ENCODE peak calls at places on chromosomes 3 and 15, in four cellular contexts. One of them, this sample, is unnamed. For H3K79me2, the result is how much of the 10 kb centered on the place peaks cover.

GRCh38 chr3:132347095-132347494 is 29.9 kb downstream of the ACP3 start:
- DNase-seq in H1: no peak
- DNase-seq in trophoblast cell: peak
- DNase-seq in mesendoderm: no peak
- DNase-seq in this sample: no peak

GRCh38 chr3:136135039-136135802 is 60.9 kb downstream of the MSL2 start:
- DNase-seq in H1: no peak
- DNase-seq in trophoblast cell: no peak
- DNase-seq in mesendoderm: peak
- DNase-seq in this sample: no peak

GRCh38 chr15:89054873-89055272 is 33.4 kb upstream of the ABHD2 start:
- DNase-seq in H1: no peak
- DNase-seq in trophoblast cell: no peak
- DNase-seq in mesendoderm: no peak
- DNase-seq in this sample: no peak

GRCh38 chr15:85579011-85579701 is 198.8 kb downstream of the AKAP13 start:
- DNase-seq in H1: no peak
- DNase-seq in trophoblast cell: peak
- DNase-seq in mesendoderm: no peak
- DNase-seq in this sample: no peak

GRCh38 chr3:170259853-170260386 is 37.7 kb downstream of the PRKCI start:
- DNase-seq in H1: no peak
- DNase-seq in trophoblast cell: no peak
- DNase-seq in mesendoderm: no peak
- DNase-seq in this sample: no peak

GRCh38 chr3:126696701-126697267 is 7.3 kb upstream of the CHCHD6 start:
- DNase-seq in H1: peak
- DNase-seq in trophoblast cell: no peak
- DNase-seq in mesendoderm: no peak
- DNase-seq in this sample: no peak

GRCh38 chr15:88979674-88980073 is 66.5 kb upstream of the MFGE8 start:
- DNase-seq in H1: no peak
- DNase-seq in trophoblast cell: no peak
- DNase-seq in mesendoderm: no peak
- DNase-seq in this sample: no peak

GRCh38 chr3:191376742-191377141 is 46.4 kb upstream of the UTS2B start:
- DNase-seq in H1: no peak
- DNase-seq in trophoblast cell: no peak
- DNase-seq in mesendoderm: no peak
- DNase-seq in this sample: no peak

GRCh38 chr3:48863122-48863521 is 15.4 kb upstream of the PRKAR2A start:
- DNase-seq in H1: no peak
- DNase-seq in trophoblast cell: no peak
- DNase-seq in mesendoderm: no peak
- DNase-seq in this sample: no peak

GRCh38 chr3:42451546-42452230 is 41.3 kb upstream of the LYZL4 start:
- DNase-seq in H1: no peak
- DNase-seq in trophoblast cell: no peak
- DNase-seq in mesendoderm: no peak
- DNase-seq in this sample: no peak

GRCh38 chr3:146715176-146715575 is 110.0 kb upstream of the PLSCR5 start:
- DNase-seq in H1: no peak
- DNase-seq in trophoblast cell: no peak
- DNase-seq in mesendoderm: no peak
- DNase-seq in this sample: no peak

GRCh38 chr3:138012526-138012925 is 2.6 kb downstream of the CLDN18 start:
- DNase-seq in H1: no peak
- DNase-seq in trophoblast cell: peak
- DNase-seq in mesendoderm: no peak
- DNase-seq in this sample: no peak

GRCh38 chr15:92621972-92622533 is 33.5 kb downstream of the FAM174B start:
- DNase-seq in H1: no peak
- DNase-seq in trophoblast cell: no peak
- DNase-seq in mesendoderm: no peak
- DNase-seq in this sample: no peak

GRCh38 chr3:41234823-41235722 is 35.8 kb downstream of the CTNNB1 start:
- DNase-seq in H1: no peak
- DNase-seq in trophoblast cell: no peak
- DNase-seq in mesendoderm: no peak
- DNase-seq in this sample: no peak

GRCh38 chr3:126264381-126264780 is 84.0 kb upstream of the ALDH1L1 start:
- DNase-seq in H1: no peak
- DNase-seq in trophoblast cell: no peak
- DNase-seq in mesendoderm: no peak
- DNase-seq in this sample: no peak

GRCh38 chr15:71294636-71295241 is 179.5 kb downstream of the THSD4 start:
- DNase-seq in H1: no peak
- DNase-seq in trophoblast cell: peak
- DNase-seq in mesendoderm: no peak
- DNase-seq in this sample: no peak

GRCh38 chr15:84594617-84595290 is 6.1 kb upstream of the ZSCAN2 start:
- DNase-seq in H1: no peak
- DNase-seq in trophoblast cell: no peak
- DNase-seq in mesendoderm: no peak
- DNase-seq in this sample: no peak

GRCh38 chr15:90203473-90203872 is 2.3 kb downstream of the SEMA4B start:
- DNase-seq in H1: no peak
- DNase-seq in trophoblast cell: no peak
- DNase-seq in mesendoderm: no peak
- DNase-seq in this sample: no peak
- H3K79me2 ChIP-seq in H1: half or more
- H3K79me2 ChIP-seq in trophoblast cell: under half
- H3K79me2 ChIP-seq in mesendoderm: under half
- H3K79me2 ChIP-seq in this sample: under half

DNA sequence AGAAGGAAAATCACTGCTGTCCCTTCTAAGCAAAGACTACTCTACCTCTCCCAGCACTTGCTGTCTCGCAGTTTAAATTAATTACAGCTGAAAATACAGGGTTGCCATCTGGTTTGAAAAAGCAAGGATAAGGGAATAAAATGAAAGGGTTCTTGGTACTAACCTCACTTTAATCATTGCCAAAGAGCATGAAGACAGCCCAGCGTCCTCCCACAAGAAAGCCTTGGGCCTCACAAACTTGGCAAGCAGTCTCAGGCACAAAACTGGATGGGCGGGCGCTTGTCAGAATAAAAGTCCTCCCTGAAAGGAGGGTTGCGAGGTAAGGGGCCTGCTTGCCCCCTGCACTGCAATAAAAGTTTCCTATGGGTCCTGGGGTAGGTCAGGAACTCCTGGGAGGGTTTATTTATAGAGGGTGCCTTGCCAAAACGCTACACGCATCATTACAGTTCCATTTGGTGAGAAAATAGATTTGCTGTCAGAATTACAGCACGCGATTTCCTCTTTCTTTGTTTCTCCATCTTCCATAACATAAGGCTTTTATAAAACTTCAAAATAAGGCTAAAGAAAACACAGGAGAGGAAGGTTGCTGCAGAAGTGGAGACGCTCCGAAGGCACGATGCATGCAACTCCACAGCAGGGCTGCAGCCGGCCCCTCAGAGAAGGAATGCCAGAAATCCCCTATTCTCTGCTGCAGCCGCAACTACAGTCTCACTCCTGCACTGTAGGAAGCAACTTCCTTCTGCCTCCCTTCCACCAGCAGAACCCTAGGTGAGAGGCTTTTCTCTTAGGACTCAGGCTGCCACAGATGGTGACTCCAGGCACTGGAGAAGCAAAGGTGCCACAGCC is 61.4 kb downstream of the VGLL4 start:
- DNase-seq in H1: peak
- DNase-seq in trophoblast cell: no peak
- DNase-seq in mesendoderm: peak
- DNase-seq in this sample: peak
- H4K8ac ChIP-seq in H1: no peak
- H4K8ac ChIP-seq in trophoblast cell: peak
- H4K8ac ChIP-seq in mesendoderm: no peak
- H4K8ac ChIP-seq in this sample: no peak

GRCh38 chr15:52052076-52052935 is 33.3 kb downstream of the MAPK6 start:
- DNase-seq in H1: no peak
- DNase-seq in trophoblast cell: no peak
- DNase-seq in mesendoderm: no peak
- DNase-seq in this sample: no peak
- H3K79me2 ChIP-seq in H1: under half
- H3K79me2 ChIP-seq in trophoblast cell: under half
- H3K79me2 ChIP-seq in mesendoderm: under half
- H3K79me2 ChIP-seq in this sample: under half

GRCh38 chr3:66486187-66486586 is 14.6 kb downstream of the LRIG1 start:
- DNase-seq in H1: no peak
- DNase-seq in trophoblast cell: no peak
- DNase-seq in mesendoderm: no peak
- DNase-seq in this sample: no peak
- H4K8ac ChIP-seq in H1: no peak
- H4K8ac ChIP-seq in trophoblast cell: no peak
- H4K8ac ChIP-seq in mesendoderm: no peak
- H4K8ac ChIP-seq in this sample: no peak